ENCODE peak calls at places on chromosomes 4 and X, in nine cellular contexts. V, B, Z, D, A, O, H, L and Q are unnamed samples.

GRCh38 chr4:111037591-111037990 is 414.7 kb upstream of the PITX2 start:
- DNase-seq in V (no peak), B (no peak), Z (no peak), D (no peak), A (no peak), O (no peak), H (no peak), L (no peak), Q (no peak)

GRCh38 chrX:51894697-51895336 is 1.4 kb downstream of the MAGED1 start:
- DNase-seq in V (no peak), B (no peak), Z (peak; percentile 14), D (peak; percentile 28), A (no peak), O (no peak), H (peak; percentile 46), L (no peak), Q (peak; percentile 42)

GRCh38 chrX:44306336-44306735 is 37.1 kb downstream of the EFHC2 start:
- DNase-seq in V (no peak), B (no peak), Z (no peak), D (no peak), A (no peak), O (no peak), H (no peak), L (no peak), Q (no peak)

GRCh38 chr4:145884775-145885174 is 53.8 kb downstream of the ZNF827 start:
- DNase-seq in V (no peak), B (no peak), Z (no peak), D (no peak), A (no peak), O (no peak), H (no peak), L (no peak), Q (no peak)

GRCh38 chr4:149009223-149009622 is 567.0 kb upstream of the NR3C2 start:
- DNase-seq in V (no peak), B (no peak), Z (no peak), D (no peak), A (no peak), O (no peak), H (no peak), L (no peak), Q (no peak)

GRCh38 chr4:37847311-37847710 is 20.8 kb downstream of the PGM2 start:
- DNase-seq in V (no peak), B (no peak), Z (no peak), D (no peak), A (no peak), O (no peak), H (no peak), L (no peak), Q (no peak)

GRCh38 chrX:115576676-115577075 is 15.7 kb downstream of the PLS3 start:
- DNase-seq in V (no peak), B (no peak), Z (no peak), D (no peak), A (no peak), O (no peak), H (no peak), L (no peak), Q (no peak)

GRCh38 chr4:83054928-83055327 is 19.9 kb downstream of the COPS4 start:
- DNase-seq in V (no peak), B (peak; percentile 53), Z (no peak), D (no peak), A (no peak), O (no peak), H (peak; percentile 10), L (no peak), Q (no peak)

GRCh38 chr4:151652841-151653547 is 107.8 kb downstream of the GATB start:
- DNase-seq in V (no peak), B (no peak), Z (no peak), D (no peak), A (no peak), O (no peak), H (no peak), L (no peak), Q (no peak)

GRCh38 chr4:946517-947471 is 14.5 kb downstream of the TMEM175 start:
- DNase-seq in V (no peak), B (no peak), Z (no peak), D (no peak), A (peak; percentile 49), O (no peak), H (peak; percentile 12), L (no peak), Q (no peak)

GRCh38 chr4:29581469-29581868 is 1138.7 kb upstream of the PCDH7 start:
- DNase-seq in V (no peak), B (no peak), Z (no peak), D (peak; percentile 24), A (no peak), O (no peak), H (no peak), L (no peak), Q (no peak)

GRCh38 chrX:123088331-123088730 is 95.7 kb upstream of the GRIA3 start:
- DNase-seq in V (no peak), B (no peak), Z (no peak), D (no peak), A (no peak), O (no peak), H (no peak), L (no peak), Q (no peak)

GRCh38 chrX:123085311-123085940 is 98.7 kb upstream of the GRIA3 start:
- DNase-seq in V (no peak), B (no peak), Z (peak; percentile 11), D (no peak), A (no peak), O (no peak), H (no peak), L (no peak), Q (no peak)

GRCh38 chrX:123086768-123087167 is 97.3 kb upstream of the GRIA3 start:
- DNase-seq in V (no peak), B (no peak), Z (no peak), D (no peak), A (no peak), O (no peak), H (no peak), L (no peak), Q (no peak)

GRCh38 chrX:123087326-123087725 is 96.8 kb upstream of the GRIA3 start:
- DNase-seq in V (no peak), B (no peak), Z (no peak), D (no peak), A (no peak), O (no peak), H (no peak), L (no peak), Q (no peak)

GRCh38 chrX:123088930-123089329 is 95.1 kb upstream of the GRIA3 start:
- DNase-seq in V (no peak), B (no peak), Z (no peak), D (no peak), A (no peak), O (no peak), H (no peak), L (no peak), Q (no peak)
- H3K4me1 ChIP-seq in V (no peaks in the 10 kb centered on the region), B (no peaks in the 10 kb centered on the region), Z (no peaks in the 10 kb centered on the region), D (no peaks in the 10 kb centered on the region), A (no peaks in the 10 kb centered on the region), O (no peaks in the 10 kb centered on the region), H (no peaks in the 10 kb centered on the region), L (no peaks in the 10 kb centered on the region), Q (no peaks in the 10 kb centered on the region)

GRCh38 chr4:153507679-153508073 is 41.5 kb downstream of the TMEM131L start:
- DNase-seq in V (no peak), B (no peak), Z (no peak), D (no peak), A (no peak), O (no peak), H (no peak), L (no peak), Q (peak; percentile 64)
- H3K36me3 ChIP-seq in V (no peaks in the 10 kb centered on the region), B (peaks cover 22% of the 10 kb centered on the region), Z (no peaks in the 10 kb centered on the region), D (no peaks in the 10 kb centered on the region), A (no peaks in the 10 kb centered on the region), O (peaks cover 10% of the 10 kb centered on the region), H (peaks cover 7% of the 10 kb centered on the region), L (peaks cover 5% of the 10 kb centered on the region), Q (no peaks in the 10 kb centered on the region)

DNA sequence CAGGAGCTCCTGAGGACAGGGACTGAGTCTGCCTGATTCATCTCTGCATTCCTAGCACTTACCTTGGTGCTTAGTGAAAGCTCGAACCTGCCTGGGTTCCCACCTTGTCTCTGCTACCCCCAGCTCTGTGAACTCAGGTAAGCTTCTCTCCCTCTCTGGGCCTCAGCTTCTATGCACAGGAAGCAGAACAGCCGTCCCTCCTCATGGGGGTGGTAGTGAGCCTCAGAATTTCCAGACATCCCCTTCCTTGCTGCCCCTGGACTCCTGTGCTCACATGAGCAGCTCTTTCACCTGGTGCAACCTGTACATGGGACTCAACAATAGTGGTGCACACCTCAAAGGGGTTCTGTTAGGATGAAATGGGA is 50.8 kb downstream of the HTRA3 start:
- DNase-seq in V (no peak), B (peak; percentile 71), Z (no peak), D (no peak), A (no peak), O (no peak), H (no peak), L (no peak), Q (peak; percentile 11)
- H3K27ac ChIP-seq in V (no peak overlapping the region), B (no peak overlapping the region), Z (no peak overlapping the region), D (no peak overlapping the region), A (no peak overlapping the region), O (no peak overlapping the region), H (no peak overlapping the region), L (no peak overlapping the region), Q (no peak overlapping the region)

GRCh38 chr4:8434251-8435073 is 6.1 kb downstream of the ACOX3 start:
- DNase-seq in V (no peak), B (no peak), Z (peak; percentile 71), D (no peak), A (no peak), O (no peak), H (no peak), L (no peak), Q (no peak)

GRCh38 chr4:8427761-8428287 is 12.7 kb downstream of the ACOX3 start:
- DNase-seq in V (peak; percentile 21), B (peak; percentile 72), Z (peak; percentile 35), D (peak; percentile 34), A (no peak), O (no peak), H (peak; percentile 39), L (no peak), Q (no peak)

GRCh38 chr4:8433181-8433580 is 7.3 kb downstream of the ACOX3 start:
- DNase-seq in V (no peak), B (no peak), Z (no peak), D (no peak), A (no peak), O (no peak), H (no peak), L (no peak), Q (no peak)

GRCh38 chr4:8428288-8429097 is 12.0 kb downstream of the ACOX3 start:
- DNase-seq in V (peak; percentile 45), B (peak; percentile 96), Z (peak; percentile 96), D (peak; percentile 90), A (peak; percentile 96), O (peak; percentile 86), H (peak; percentile 99), L (peak; percentile 41), Q (peak; percentile 85)

DNA sequence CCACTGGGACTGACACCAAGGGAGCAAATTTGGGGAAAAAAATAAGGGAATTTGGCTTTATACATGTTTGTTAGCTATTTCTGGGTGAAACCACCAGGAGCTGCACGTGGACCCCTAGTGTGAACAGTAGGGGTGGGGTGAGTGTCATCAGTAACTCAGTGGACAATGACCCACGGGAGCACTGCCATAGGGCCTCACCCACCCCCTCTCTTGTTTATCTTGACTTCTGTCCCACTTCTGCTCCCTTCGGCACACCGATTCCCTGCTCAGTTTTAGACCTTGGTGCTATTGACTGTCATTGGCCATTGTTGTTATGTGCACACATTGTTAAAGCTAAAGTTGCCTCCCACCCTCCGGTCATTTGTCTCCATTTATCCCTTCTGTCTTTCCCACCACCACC is 9.0 kb downstream of the ACOX3 start:
- DNase-seq in V (no peak), B (no peak), Z (no peak), D (no peak), A (no peak), O (no peak), H (no peak), L (no peak), Q (no peak)
- H3K4me1 ChIP-seq in V (peaks cover 19% of the 10 kb centered on the region), B (peaks cover 33% of the 10 kb centered on the region), Z (peaks cover 12% of the 10 kb centered on the region), D (no peaks in the 10 kb centered on the region), A (peaks cover 17% of the 10 kb centered on the region), O (peaks cover 37% of the 10 kb centered on the region), H (no peaks in the 10 kb centered on the region), L (peaks cover 10% of the 10 kb centered on the region), Q (peaks cover 8% of the 10 kb centered on the region)